ENCODE peak calls at places on chromosome 19, in nine cellular contexts. N is stomach, Q is thoracic aorta, A is cardiac muscle cell, Y is pancreas, F is progenitor cell of endocrine pancreas, T is testis, H is Peyer's patch, K is epithelial cell of proximal tubule. X is an unnamed sample.

GRCh38 chr19:4506449-4507149 is 11.7 kb downstream of the PLIN4 start:
- DNase-seq in Q (no peak), A (no peak), H (no peak), K (no peak), Y (no peak), T (no peak), N (no peak), F (no peak), X (no peak)

GRCh38 chr19:5138606-5139594 is 170.0 kb downstream of the KDM4B start:
- DNase-seq in A (no peak), T (no peak), F (no peak), Q (no peak), K (no peak), N (peak), Y (no peak), H (no peak), X (no peak)

GRCh38 chr19:31171936-31172335 is 177.3 kb downstream of the TSHZ3 start:
- DNase-seq in N (no peak), H (no peak), F (no peak), T (no peak), Q (no peak), K (no peak), A (no peak), Y (no peak), X (no peak)

GRCh38 chr19:44987148-44987675 is 14.1 kb upstream of the RELB start:
- DNase-seq in Y (no peak), N (no peak), A (no peak), H (no peak), F (no peak), Q (no peak), K (no peak), T (no peak), X (no peak)

GRCh38 chr19:7642295-7643046 is 5.6 kb downstream of the STXBP2 start:
- DNase-seq in T (no peak), A (no peak), N (no peak), Y (peak), Q (no peak), H (no peak), K (no peak), F (no peak), X (no peak)

GRCh38 chr19:50819636-50820035 is 4.0 kb downstream of the KLK1 start:
- DNase-seq in A (no peak), Q (no peak), Y (peak), T (no peak), F (no peak), N (no peak), K (no peak), H (no peak), X (no peak)

GRCh38 chr19:4597975-4598671 is 38.6 kb upstream of the SEMA6B start:
- DNase-seq in Q (no peak), F (no peak), T (peak), N (peak), H (peak), K (no peak), Y (no peak), A (peak), X (no peak)

GRCh38 chr19:38544569-38545315 is 73.0 kb downstream of the MAP4K1 start:
- DNase-seq in Q (no peak), T (no peak), Y (no peak), N (no peak), H (no peak), K (no peak), A (no peak), F (no peak), X (peak)

GRCh38 chr19:15251749-15252397 is 19.6 kb upstream of the EPHX3 start:
- DNase-seq in K (no peak), H (no peak), T (peak), F (peak), A (peak), N (peak), Q (peak), Y (peak), X (peak)

GRCh38 chr19:21584532-21584931 is 79.1 kb downstream of the ZNF429 start:
- DNase-seq in F (no peak), K (no peak), T (no peak), N (no peak), Y (no peak), Q (no peak), A (no peak), H (no peak), X (no peak)

GRCh38 chr19:2207991-2208860 is 27.9 kb downstream of the PLEKHJ1 start:
- DNase-seq in K (no peak), Y (no peak), N (peak), A (peak), T (peak), H (peak), F (no peak), Q (peak), X (peak)
- TF ChIP-seq CTCF in K (no peak), Y (no peak), N (no peak), A (peak), T (no peak), H (no peak), F (no peak), Q (no peak), X (peak)

GRCh38 chr19:58516964-58517833 is 2.4 kb downstream of the ZBTB45 start:
- DNase-seq in F (no peak), K (no peak), Y (peak), N (no peak), H (no peak), Q (no peak), T (no peak), A (no peak), X (no peak)

GRCh38 chr19:58520257-58520599 is 618 bp upstream of the ZBTB45 start:
- DNase-seq in N (no peak), F (no peak), K (no peak), H (no peak), Y (no peak), A (no peak), Q (no peak), T (no peak), X (no peak)

GRCh38 chr19:58519087-58519354 is 589 bp downstream of the ZBTB45 start:
- DNase-seq in Y (peak), N (peak), H (no peak), F (peak), Q (no peak), K (peak), T (peak), A (peak), X (peak)

GRCh38 chr19:58518261-58519086 is 1.1 kb downstream of the ZBTB45 start:
- DNase-seq in T (no peak), H (no peak), Y (peak), Q (no peak), F (no peak), K (no peak), N (no peak), A (no peak), X (no peak)

GRCh38 chr19:58519355-58520256 is at the start of gene ZBTB45:
- DNase-seq in N (peak), T (peak), Y (peak), F (peak), K (peak), A (peak), H (peak), Q (peak), X (peak)
- TF ChIP-seq CTCF in N (no peak), T (peak), Y (no peak), F (peak), K (peak), A (peak), H (peak), Q (peak), X (peak)

GRCh38 chr19:35105411-35106290 is 10.0 kb upstream of the FXYD3 start:
- DNase-seq in F (no peak), Y (no peak), T (no peak), A (no peak), Q (no peak), H (no peak), K (no peak), N (no peak), X (no peak)
- TF ChIP-seq CTCF in F (no peak), Y (no peak), T (no peak), A (no peak), Q (no peak), H (no peak), K (no peak), N (no peak), X (no peak)

GRCh38 chr19:33235269-33235995 is 9.8 kb upstream of the SLC7A10 start:
- DNase-seq in Y (peak), H (peak), A (peak), K (no peak), T (peak), F (peak), N (peak), Q (peak), X (peak)
- TF ChIP-seq CTCF in Y (peak), H (peak), A (peak), K (peak), T (peak), F (peak), N (no peak), Q (peak), X (peak)

GRCh38 chr19:35042954-35043604 is 1.6 kb downstream of the HPN start:
- DNase-seq in T (no peak), N (no peak), A (no peak), Y (no peak), K (no peak), H (no peak), Q (no peak), F (no peak), X (no peak)
- TF ChIP-seq CTCF in T (no peak), N (no peak), A (no peak), Y (no peak), K (no peak), H (no peak), Q (no peak), F (no peak), X (no peak)

GRCh38 chr19:9645466-9645865 is 24.4 kb upstream of the ZNF561 start:
- DNase-seq in Y (no peak), H (no peak), N (no peak), A (no peak), F (no peak), Q (no peak), T (no peak), K (no peak), X (no peak)
- TF ChIP-seq CTCF in Y (no peak), H (no peak), N (no peak), A (no peak), F (no peak), Q (no peak), T (no peak), K (no peak), X (no peak)

DNA sequence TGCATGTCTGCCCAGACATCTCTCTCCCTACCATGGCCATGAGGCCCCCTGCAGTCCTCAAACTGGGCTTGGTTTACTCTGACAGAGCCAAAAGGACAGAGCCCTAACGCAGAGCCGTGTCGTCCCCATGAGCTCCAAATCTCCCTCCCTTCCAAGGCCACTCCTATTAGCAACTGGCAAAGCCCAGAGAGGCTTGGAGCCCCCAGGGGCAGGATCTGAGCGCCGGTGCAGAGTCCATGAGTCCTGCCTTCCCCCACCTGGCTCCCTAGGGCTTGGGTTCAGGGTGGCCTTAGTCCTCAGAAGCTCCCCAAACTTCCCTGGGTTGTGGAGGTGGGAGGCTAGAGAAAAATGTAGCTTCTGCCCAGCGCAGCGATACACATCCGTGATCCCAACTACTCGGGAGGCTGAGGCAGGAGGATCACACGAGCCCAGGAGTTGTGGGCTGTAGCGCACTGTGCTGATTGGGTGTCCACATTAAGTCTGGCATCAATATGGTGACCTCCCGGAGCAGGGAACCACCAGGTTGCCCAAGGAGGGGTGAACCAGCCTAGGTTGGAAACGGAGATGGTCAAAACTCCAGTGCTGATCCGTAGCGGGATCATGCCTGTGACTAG is 7.4 kb upstream of the PGPEP1 start:
- DNase-seq in N (no peak), H (no peak), Y (no peak), A (no peak), T (no peak), K (no peak), Q (no peak), F (no peak), X (no peak)
- TF ChIP-seq CTCF in N (no peak), H (no peak), Y (no peak), A (no peak), T (no peak), K (no peak), Q (no peak), F (no peak), X (no peak)

DNA sequence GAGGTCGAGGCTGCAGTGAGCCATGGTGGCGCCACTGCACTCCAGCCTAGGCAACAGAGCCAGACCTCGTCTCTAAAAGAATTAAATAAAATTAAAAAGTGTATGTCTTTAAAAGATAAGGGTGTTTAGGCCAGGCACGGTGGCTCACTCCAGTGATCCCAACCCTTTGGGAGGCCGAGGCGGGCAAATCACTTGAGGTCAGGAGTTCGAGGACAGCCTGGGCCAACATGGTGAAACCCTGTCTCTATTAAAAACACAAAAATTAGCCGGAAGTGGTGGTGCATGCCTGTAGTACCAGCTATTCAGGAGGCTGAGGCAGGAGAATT is 7.5 kb upstream of the SDHAF1 start:
- DNase-seq in T (no peak), F (no peak), Y (no peak), A (no peak), H (no peak), K (no peak), Q (no peak), N (no peak), X (no peak)
- TF ChIP-seq CTCF in T (no peak), F (peak), Y (no peak), A (no peak), H (no peak), K (no peak), Q (no peak), N (no peak), X (no peak)

X was measured in AG09319.